ENCODE peak calls at places on chromosomes 7 and 10, in five cellular contexts. T is HepG2, U is K562, Z is GM12878, M is SK-N-SH. E is an unnamed sample.

GRCh38 chr10:86079088-86079487 is 287.5 kb downstream of the GRID1 start:
- DNase-seq in T (no peak), U (peak; percentile 63), M (no peak), Z (no peak), E (no peak)

GRCh38 chr7:44489955-44490350 is 505 bp downstream of the NUDCD3 start:
- DNase-seq in U (peak; percentile 28), Z (no peak), M (no peak), T (no peak), E (no peak)

GRCh38 chr7:73831656-73832579 is 1.1 kb downstream of the CLDN4 start:
- DNase-seq in U (no peak), Z (no peak), M (no peak), T (peak; percentile 58), E (peak; percentile 82)

GRCh38 chr7:116672596-116673503 is 854 bp downstream of the MET start:
- DNase-seq in U (no peak), M (peak; percentile 19), Z (no peak), T (peak; percentile 9), E (no peak)

GRCh38 chr10:59079386-59080226 is 96.8 kb upstream of the PHYHIPL start:
- DNase-seq in M (no peak), T (peak; percentile 39), Z (no peak), U (no peak), E (no peak)

GRCh38 chr10:72387187-72387586 is 32.5 kb upstream of the DNAJB12 start:
- DNase-seq in T (no peak), Z (no peak), U (no peak), M (no peak), E (no peak)

GRCh38 chr7:36440880-36441279 is 51.2 kb downstream of the ANLN start:
- DNase-seq in M (peak; percentile 53), T (peak; percentile 16), U (no peak), Z (no peak), E (peak; percentile 40)

GRCh38 chr10:68559251-68559650 is 886 bp upstream of the TET1 start:
- DNase-seq in T (no peak), M (peak; percentile 12), U (no peak), Z (no peak), E (no peak)

GRCh38 chr7:55212838-55213237 is 152.3 kb upstream of the LANCL2 start:
- DNase-seq in T (no peak), M (peak; percentile 74), U (no peak), Z (no peak), E (no peak)

GRCh38 chr10:21518629-21519321 is 6.7 kb downstream of the SKIDA1 start:
- DNase-seq in M (no peak), U (no peak), Z (no peak), T (no peak), E (no peak)

GRCh38 chr7:50988465-50988864 is 205.8 kb upstream of the GRB10 start:
- DNase-seq in U (no peak), M (no peak), T (no peak), Z (no peak), E (no peak)

GRCh38 chr7:34327681-34328080 is 330.3 kb upstream of the NPSR1 start:
- DNase-seq in Z (no peak), M (no peak), U (no peak), T (no peak), E (no peak)

GRCh38 chr10:101938316-101939272 is 95.0 kb upstream of the KCNIP2 start:
- DNase-seq in Z (no peak), U (no peak), M (no peak), T (no peak), E (no peak)

GRCh38 chr10:486668-487067 is 202.8 kb downstream of the DIP2C start:
- DNase-seq in Z (no peak), M (no peak), T (no peak), U (no peak), E (no peak)

GRCh38 chr10:71077143-71077581 is 135.2 kb upstream of the UNC5B start:
- DNase-seq in M (peak; percentile 41), T (no peak), U (no peak), Z (no peak), E (no peak)

GRCh38 chr7:1915326-1915725 is 245.2 kb downstream of the ELFN1 start:
- DNase-seq in M (no peak), T (no peak), U (no peak), Z (no peak), E (no peak)

GRCh38 chr7:1914321-1914720 is 244.2 kb downstream of the ELFN1 start:
- DNase-seq in M (no peak), Z (no peak), T (no peak), U (no peak), E (no peak)

GRCh38 chr7:1914743-1915142 is 244.7 kb downstream of the ELFN1 start:
- DNase-seq in T (no peak), U (no peak), M (no peak), Z (no peak), E (no peak)

GRCh38 chr7:1912472-1913289 is 242.6 kb downstream of the ELFN1 start:
- DNase-seq in M (no peak), T (no peak), Z (no peak), U (no peak), E (no peak)

DNA sequence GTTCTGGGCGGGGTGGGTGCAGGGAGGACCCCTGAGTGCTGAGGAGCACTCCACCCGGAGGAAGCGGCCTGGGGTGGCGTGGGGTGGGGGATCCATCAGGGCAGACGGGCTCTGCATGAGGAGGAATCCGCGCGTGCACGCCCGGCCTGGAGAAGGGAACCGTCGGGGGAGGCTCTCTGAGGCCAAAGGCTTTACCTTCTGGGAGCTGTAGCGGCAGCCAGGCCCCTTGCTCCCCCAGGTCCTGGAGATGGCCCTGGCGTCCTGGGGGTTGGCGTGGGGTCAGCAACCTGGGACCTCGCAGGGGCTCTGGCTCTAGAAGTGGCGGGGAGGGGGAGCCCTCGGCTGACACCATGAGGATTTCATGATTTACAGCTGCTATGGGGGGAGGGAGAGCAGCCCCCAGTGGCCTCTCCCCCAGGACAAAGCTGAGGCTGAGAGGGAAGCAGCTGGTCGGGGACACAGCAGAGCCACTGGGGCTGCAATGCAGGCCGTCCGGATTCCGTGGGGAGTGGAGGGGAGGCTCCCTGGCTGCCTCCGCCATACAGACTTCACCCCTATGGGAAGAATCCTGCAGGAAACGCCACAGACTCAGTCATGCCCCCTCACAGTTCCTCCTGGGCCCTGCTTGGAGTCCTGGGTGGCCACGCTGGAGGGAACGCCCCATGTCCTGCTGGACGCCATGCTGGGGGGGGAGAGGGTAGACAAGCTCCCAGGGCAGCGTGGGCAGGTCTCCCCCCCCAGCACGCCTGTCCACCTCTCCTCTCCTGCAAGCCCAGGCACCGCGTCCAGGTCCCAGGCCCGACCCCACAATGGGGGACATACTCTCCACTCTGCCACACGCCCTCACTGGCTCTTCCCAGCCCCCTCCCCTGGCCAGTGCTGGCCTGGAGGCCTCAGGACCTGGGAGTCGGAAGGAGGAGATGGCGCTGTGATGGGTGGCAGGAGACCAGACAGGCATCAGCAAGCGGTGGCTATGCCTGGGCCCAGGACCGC is 243.5 kb downstream of the ELFN1 start:
- DNase-seq in Z (no peak), U (no peak), M (no peak), T (no peak), E (no peak)
- TF ChIP-seq JUND in Z (no peak), U (no peak), M (no peak), T (no peak), E (no peak)

GRCh38 chr7:82202107-82202506 is 241.5 kb downstream of the CACNA2D1 start:
- DNase-seq in Z (no peak), M (no peak), U (no peak), T (no peak), E (no peak)

GRCh38 chr7:82209200-82209599 is 234.4 kb downstream of the CACNA2D1 start:
- DNase-seq in M (no peak), U (no peak), T (no peak), Z (no peak), E (no peak)

GRCh38 chr7:82210422-82211184 is 233.0 kb downstream of the CACNA2D1 start:
- DNase-seq in Z (no peak), U (no peak), M (no peak), T (no peak), E (no peak)

GRCh38 chr7:82202965-82203364 is 240.6 kb downstream of the CACNA2D1 start:
- DNase-seq in Z (no peak), U (no peak), M (no peak), T (no peak), E (no peak)

GRCh38 chr7:82204694-82205093 is 238.9 kb downstream of the CACNA2D1 start:
- DNase-seq in Z (no peak), U (no peak), T (no peak), M (no peak), E (no peak)
- TF ChIP-seq JUND in Z (no peak), U (no peak), T (no peak), M (no peak), E (no peak)

GRCh38 chr10:121404611-121405010 is 193.6 kb downstream of the FGFR2 start:
- DNase-seq in T (no peak), M (no peak), U (no peak), Z (no peak), E (no peak)

GRCh38 chr10:121405549-121405948 is 192.7 kb downstream of the FGFR2 start:
- DNase-seq in M (no peak), U (no peak), Z (no peak), T (no peak), E (no peak)

GRCh38 chr10:121406823-121407545 is 191.3 kb downstream of the FGFR2 start:
- DNase-seq in U (no peak), Z (no peak), M (no peak), T (no peak), E (no peak)

GRCh38 chr10:121405953-121406352 is 192.3 kb downstream of the FGFR2 start:
- DNase-seq in T (no peak), Z (no peak), M (no peak), U (no peak), E (no peak)

GRCh38 chr10:121405096-121405495 is 193.1 kb downstream of the FGFR2 start:
- DNase-seq in M (no peak), U (no peak), Z (no peak), T (no peak), E (no peak)
- TF ChIP-seq JUND in M (no peak), U (no peak), Z (no peak), T (no peak), E (no peak)

GRCh38 chr10:124509836-124510535 is 48.4 kb downstream of the LHPP start:
- DNase-seq in M (no peak), T (no peak), U (no peak), Z (no peak), E (no peak)

GRCh38 chr10:124512040-124512428 is 50.4 kb downstream of the LHPP start:
- DNase-seq in U (no peak), M (no peak), T (no peak), Z (no peak), E (no peak)

GRCh38 chr10:124510536-124511158 is 49.0 kb downstream of the LHPP start:
- DNase-seq in U (no peak), Z (no peak), T (no peak), M (no peak), E (no peak)

GRCh38 chr10:124512600-124512999 is 51.0 kb downstream of the LHPP start:
- DNase-seq in T (no peak), Z (no peak), M (no peak), U (no peak), E (no peak)

GRCh38 chr10:124511205-124512039 is 49.8 kb downstream of the LHPP start:
- DNase-seq in M (no peak), Z (no peak), U (no peak), T (no peak), E (no peak)
- TF ChIP-seq JUND in M (no peak), Z (no peak), U (no peak), T (no peak), E (no peak)